ENCODE peak calls at places on chromosome 7, in eight cellular contexts. B is AG04450; V is WERI-Rb-1; T is left ventricle myocardium inferior; H is activated CD8-positive, alpha-beta T cell treated with anti-CD3 and anti-CD28 coated beads for 36 hours; J is progenitor cell of endocrine pancreas; I is mucosa of descending colon; G is mesothelial cell of epicardium. S is an unnamed sample.

GRCh38 chr7:1922071-1922869 is 252.2 kb downstream of the ELFN1 start:
- DNase-seq in B (no peak), V (no peak), T (no peak), H (peak), J (no peak), I (no peak), G (no peak), S (no peak)

GRCh38 chr7:55469271-55469681 is 103.0 kb downstream of the VOPP1 start:
- DNase-seq in B (no peak), V (no peak), T (no peak), H (peak), J (no peak), I (no peak), G (no peak), S (no peak)

GRCh38 chr7:13457790-13458189 is 531.7 kb downstream of the ETV1 start:
- DNase-seq in B (no peak), V (no peak), T (no peak), H (no peak), J (no peak), I (no peak), G (no peak), S (no peak)

GRCh38 chr7:78139335-78139734 is 340.8 kb downstream of the PHTF2 start:
- DNase-seq in B (no peak), V (no peak), T (no peak), H (no peak), J (no peak), I (no peak), G (no peak), S (no peak)

GRCh38 chr7:151244156-151244870 is 4.2 kb downstream of the SMARCD3 start:
- DNase-seq in B (no peak), V (peak), T (no peak), H (peak), J (no peak), I (peak), G (peak), S (no peak)

GRCh38 chr7:87219545-87220025 is at the start of gene TMEM243:
- DNase-seq in B (peak), V (peak), T (peak), H (peak), J (peak), I (peak), G (peak), S (peak)

GRCh38 chr7:49692516-49692915 is 80.9 kb upstream of the VWC2 start:
- DNase-seq in B (no peak), V (no peak), T (no peak), H (no peak), J (no peak), I (no peak), G (no peak), S (no peak)

GRCh38 chr7:76165106-76165972 is 36.4 kb upstream of the SRRM3 start:
- DNase-seq in B (no peak), V (no peak), T (no peak), H (no peak), J (no peak), I (no peak), G (no peak), S (no peak)

GRCh38 chr7:151945224-151945623 is 11.0 kb upstream of the GALNTL5 start:
- DNase-seq in B (no peak), V (no peak), T (no peak), H (no peak), J (no peak), I (no peak), G (no peak), S (no peak)

GRCh38 chr7:107002804-107003137 is 41.7 kb upstream of the PRKAR2B start:
- DNase-seq in B (no peak), V (no peak), T (no peak), H (no peak), J (no peak), I (no peak), G (no peak), S (no peak)

GRCh38 chr7:155963356-155963755 is 151.1 kb upstream of the SHH start:
- DNase-seq in B (no peak), V (no peak), T (no peak), H (no peak), J (no peak), I (no peak), G (no peak), S (no peak)

GRCh38 chr7:99050971-99051370 is 92.9 kb downstream of the SMURF1 start:
- DNase-seq in B (no peak), V (no peak), T (no peak), H (no peak), J (no peak), I (no peak), G (no peak), S (no peak)

GRCh38 chr7:29596593-29597178 is 33.1 kb downstream of the PRR15 start:
- DNase-seq in B (no peak), V (no peak), T (no peak), H (no peak), J (no peak), I (no peak), G (no peak), S (no peak)

GRCh38 chr7:68461430-68461829 is 1136.8 kb upstream of the AUTS2 start:
- DNase-seq in B (no peak), V (no peak), T (no peak), H (no peak), J (no peak), I (no peak), G (no peak), S (no peak)

GRCh38 chr7:151727579-151728285 is 149.2 kb downstream of the PRKAG2 start:
- DNase-seq in B (peak), V (no peak), T (peak), H (peak), J (no peak), I (peak), G (peak), S (no peak)

GRCh38 chr7:98617051-98617959 is at the start of gene NPTX2:
- DNase-seq in B (no peak), V (peak), T (peak), H (peak), J (peak), I (peak), G (no peak), S (no peak)

GRCh38 chr7:133529861-133530260 is 277.0 kb downstream of the EXOC4 start:
- DNase-seq in B (no peak), V (no peak), T (no peak), H (no peak), J (no peak), I (no peak), G (no peak), S (no peak)

GRCh38 chr7:108972009-108972408 is 402.3 kb downstream of the DNAJB9 start:
- DNase-seq in B (no peak), V (no peak), T (no peak), H (no peak), J (no peak), I (no peak), G (no peak), S (no peak)

GRCh38 chr7:108973075-108973474 is 403.4 kb downstream of the DNAJB9 start:
- DNase-seq in B (no peak), V (no peak), T (no peak), H (no peak), J (no peak), I (no peak), G (no peak), S (no peak)
- TF ChIP-seq CTCF in B (no peak), V (peak), T (no peak), H (no peak), J (peak), I (no peak), G (no peak), S (peak)

GRCh38 chr7:5396542-5396941 is 27.1 kb downstream of the TNRC18 start:
- DNase-seq in B (no peak), V (no peak), T (no peak), H (peak), J (no peak), I (peak), G (no peak), S (no peak)
- TF ChIP-seq CTCF in B (no peak), V (no peak), T (peak), H (peak), J (no peak), I (no peak), G (no peak), S (no peak)

DNA sequence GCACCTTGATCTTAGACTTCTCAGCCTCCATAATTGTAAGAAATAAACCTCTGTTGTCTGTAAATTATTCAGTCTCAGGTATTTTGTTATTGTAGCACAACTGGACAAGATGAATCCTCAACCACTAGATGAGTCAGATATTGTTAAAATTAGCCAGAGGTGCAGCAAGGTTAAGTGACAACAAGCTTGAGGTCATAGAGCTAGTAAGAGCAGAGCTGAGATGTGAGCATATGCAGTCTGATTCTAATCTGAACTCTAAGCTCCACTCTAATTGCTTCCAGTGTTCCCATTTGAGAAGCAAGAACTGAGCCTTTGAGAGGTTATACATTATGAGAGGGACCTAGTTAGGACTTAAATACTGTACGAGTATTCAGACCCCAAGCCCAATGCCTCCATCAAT is 93.1 kb downstream of the FZD1 start:
- DNase-seq in B (no peak), V (no peak), T (no peak), H (no peak), J (no peak), I (no peak), G (no peak), S (no peak)
- TF ChIP-seq CTCF in B (no peak), V (no peak), T (no peak), H (no peak), J (no peak), I (no peak), G (no peak), S (no peak)

GRCh38 chr7:138962561-138963270 is 18.5 kb downstream of the KIAA1549 start:
- DNase-seq in B (no peak), V (no peak), T (no peak), H (no peak), J (no peak), I (no peak), G (no peak), S (no peak)

GRCh38 chr7:138961159-138961558 is 20.0 kb downstream of the KIAA1549 start:
- DNase-seq in B (no peak), V (no peak), T (no peak), H (no peak), J (no peak), I (peak), G (no peak), S (no peak)

GRCh38 chr7:138967159-138967558 is 14.0 kb downstream of the KIAA1549 start:
- DNase-seq in B (no peak), V (no peak), T (no peak), H (no peak), J (no peak), I (no peak), G (no peak), S (no peak)

GRCh38 chr7:138963675-138964074 is 17.5 kb downstream of the KIAA1549 start:
- DNase-seq in B (no peak), V (no peak), T (no peak), H (no peak), J (no peak), I (no peak), G (no peak), S (no peak)

DNA sequence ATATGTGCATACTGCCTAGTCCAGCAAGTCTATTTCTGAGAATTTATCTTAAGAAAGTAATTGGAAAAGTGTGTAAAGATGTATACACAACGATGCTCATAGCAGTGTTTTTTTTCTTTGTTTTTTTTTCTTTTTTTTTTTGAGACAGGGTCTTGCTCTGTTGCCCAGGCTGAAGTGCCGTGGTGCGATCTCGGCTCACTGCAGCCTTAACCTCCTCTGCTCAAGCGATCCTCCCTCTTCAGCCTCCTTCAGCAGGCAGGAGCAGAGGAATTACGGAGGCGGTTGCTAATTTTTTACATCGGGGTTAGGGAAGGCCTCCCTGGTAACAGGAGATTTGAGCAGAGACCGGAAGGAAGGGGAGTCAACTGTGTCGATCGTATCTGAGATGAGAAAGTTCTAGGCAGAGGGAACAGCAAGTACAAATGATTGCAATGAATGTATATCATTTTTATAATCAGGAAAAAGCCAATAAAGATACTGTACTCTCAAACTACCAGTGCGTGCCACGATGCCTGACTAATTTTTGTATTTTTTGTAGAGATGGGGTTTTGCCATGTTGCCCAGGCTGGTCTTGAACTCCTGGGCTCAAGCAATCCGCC is 16.3 kb downstream of the KIAA1549 start:
- DNase-seq in B (no peak), V (no peak), T (no peak), H (no peak), J (no peak), I (no peak), G (no peak), S (no peak)
- TF ChIP-seq CTCF in B (no peak), V (no peak), T (no peak), H (no peak), J (no peak), I (no peak), G (no peak), S (no peak)

GRCh38 chr7:73615886-73616285 is 8.4 kb downstream of the MLXIPL start:
- DNase-seq in B (no peak), V (peak), T (no peak), H (no peak), J (no peak), I (no peak), G (no peak), S (no peak)
- TF ChIP-seq CTCF in B (no peak), V (peak), T (no peak), H (no peak), J (no peak), I (no peak), G (no peak), S (no peak)

DNA sequence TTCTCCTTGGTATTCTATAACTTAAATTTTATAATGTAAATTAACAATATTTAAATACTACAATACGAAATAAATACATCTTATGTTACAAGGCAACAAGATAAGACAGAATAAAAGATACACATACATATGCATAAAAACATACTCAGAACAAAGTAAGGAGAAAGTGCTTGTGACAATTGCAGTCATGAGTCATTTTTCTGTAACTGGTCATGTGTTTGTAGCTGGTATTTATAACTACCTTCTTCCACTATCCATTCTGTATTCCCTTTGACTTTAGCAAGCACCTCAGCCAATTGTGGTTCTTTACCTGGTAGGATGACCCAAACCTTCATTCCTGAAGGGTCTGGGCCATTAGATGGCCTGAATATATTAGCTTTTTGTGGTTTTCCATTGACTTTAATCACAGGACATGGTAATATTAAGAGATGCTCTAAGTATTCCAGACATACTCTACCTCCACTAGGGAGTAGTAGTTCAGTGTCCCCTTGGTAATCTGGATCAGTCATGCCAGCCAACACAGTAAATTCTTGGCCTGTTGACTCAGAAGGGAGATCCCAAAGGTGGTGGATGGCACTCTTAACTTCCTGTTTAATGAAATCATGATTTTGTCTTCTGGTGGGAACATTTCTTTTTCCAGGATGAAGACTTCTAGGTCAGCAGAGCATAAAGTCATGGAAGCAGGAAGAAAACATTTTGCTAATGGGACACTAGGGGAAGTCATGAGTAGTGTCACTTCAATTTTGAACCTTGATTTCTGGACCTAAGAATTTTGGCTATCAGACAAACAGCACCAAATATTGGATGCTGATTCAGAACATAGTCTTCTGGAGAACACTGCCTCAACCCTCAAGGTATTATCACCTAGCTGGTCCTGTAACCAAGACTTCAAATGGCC is 733.7 kb upstream of the IGFBP3 start:
- DNase-seq in B (no peak), V (no peak), T (no peak), H (no peak), J (no peak), I (no peak), G (no peak), S (no peak)
- TF ChIP-seq CTCF in B (no peak), V (no peak), T (no peak), H (no peak), J (no peak), I (no peak), G (peak), S (no peak)

DNA sequence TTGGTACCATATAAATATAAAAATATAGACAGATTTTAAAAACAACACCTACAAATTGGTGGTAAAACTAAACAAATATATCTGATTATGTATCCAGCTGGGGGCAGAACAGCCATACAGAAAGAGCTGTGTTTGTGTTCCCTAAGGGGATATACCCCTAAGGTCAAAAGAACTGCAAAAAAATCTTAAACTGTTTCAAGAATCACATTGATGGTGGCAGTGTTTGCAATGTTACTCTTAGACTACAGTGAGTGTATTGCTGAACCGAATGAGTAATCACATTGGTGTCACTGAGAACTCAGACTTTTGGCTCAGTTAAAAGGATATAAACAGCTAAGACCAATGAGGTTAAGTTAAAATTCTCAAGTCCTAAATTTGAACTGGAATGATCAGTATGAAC is 27.1 kb upstream of the PTPRN2 start:
- DNase-seq in B (peak), V (no peak), T (no peak), H (no peak), J (no peak), I (no peak), G (no peak), S (no peak)
- TF ChIP-seq CTCF in B (no peak), V (no peak), T (no peak), H (no peak), J (no peak), I (no peak), G (no peak), S (no peak)

DNA sequence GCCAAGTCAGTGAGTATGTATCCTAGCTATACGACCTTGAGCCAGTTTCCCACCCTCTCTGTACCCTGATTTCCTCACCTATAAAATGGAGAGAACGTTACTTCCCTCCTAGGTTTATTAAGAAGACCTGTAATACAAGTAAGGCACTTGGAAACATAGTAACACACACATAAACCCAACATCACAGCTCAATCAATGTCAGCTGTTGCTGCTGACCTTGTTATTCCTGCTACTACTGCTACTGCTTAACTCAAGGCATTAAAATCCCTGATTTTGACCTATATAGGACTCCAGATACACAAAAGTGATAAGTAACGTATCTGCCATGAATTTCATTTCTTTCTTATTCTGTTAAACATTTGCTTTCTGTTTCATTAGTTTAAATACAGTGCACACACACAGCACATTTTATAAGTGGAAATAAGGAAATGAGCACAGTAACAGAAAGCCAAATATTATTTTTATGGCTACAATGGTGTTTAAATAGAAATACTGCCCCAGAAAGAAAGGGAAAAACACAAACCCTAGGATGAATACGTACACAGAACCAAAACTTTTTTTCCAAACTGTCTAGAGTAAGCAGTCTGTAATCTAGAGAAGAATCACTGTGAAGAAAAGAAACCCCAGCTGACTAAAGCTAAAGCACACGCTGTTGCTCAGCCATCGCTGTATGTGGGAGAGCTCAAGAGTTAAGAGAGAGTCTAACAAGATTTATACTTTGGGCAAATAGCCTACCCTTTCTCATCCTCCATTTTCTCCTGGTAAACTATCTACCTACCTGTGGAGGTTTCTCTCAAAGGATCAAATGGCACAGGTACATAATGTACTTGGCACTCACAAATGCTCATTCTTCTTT is 19.0 kb downstream of the NAPEPLD start:
- DNase-seq in B (no peak), V (no peak), T (no peak), H (no peak), J (no peak), I (no peak), G (no peak), S (no peak)
- TF ChIP-seq CTCF in B (no peak), V (no peak), T (no peak), H (no peak), J (no peak), I (no peak), G (no peak), S (no peak)

GRCh38 chr7:90532231-90532929 is 62.9 kb downstream of the PTTG1IP2 start:
- DNase-seq in B (no peak), V (no peak), T (no peak), H (no peak), J (no peak), I (no peak), G (no peak), S (no peak)

DNA sequence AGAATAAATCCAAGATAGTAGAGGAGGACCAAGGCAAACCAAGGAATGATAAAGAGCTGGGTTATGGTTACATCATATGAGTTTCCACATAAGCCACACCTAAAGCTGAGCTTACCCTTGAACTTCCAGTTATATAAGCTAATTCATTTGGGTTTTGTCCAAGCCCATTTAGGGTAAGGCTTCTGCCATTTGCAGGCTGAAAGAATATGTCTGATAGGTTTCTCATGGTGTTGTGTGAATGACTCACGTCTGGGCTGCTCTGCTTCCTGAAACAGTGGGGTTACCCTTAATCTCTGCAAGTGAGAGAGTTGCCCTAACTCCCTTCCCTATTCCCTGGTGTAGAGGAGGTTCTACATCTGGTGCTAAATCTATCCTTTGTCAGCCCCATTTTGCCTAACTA is 60.8 kb downstream of the PTTG1IP2 start:
- DNase-seq in B (no peak), V (no peak), T (no peak), H (no peak), J (no peak), I (no peak), G (no peak), S (no peak)
- TF ChIP-seq CTCF in B (no peak), V (no peak), T (no peak), H (no peak), J (no peak), I (no peak), G (no peak), S (no peak)

S was measured in type B pancreatic cell.